ENCODE peak calls at places on chromosomes 16 and 17, in seven cellular contexts. M is aorta; V is activated CD8-positive, alpha-beta memory T cell treated with anti-CD3 and anti-CD28 coated beads for 48 hours; F is caudate nucleus; Y is EH; N is T-cell; X is NCI-H510A treated with DMSO at 0.1 percent for 48 hours. U is an unnamed sample.

GRCh38 chr17:37558299-37558698 is 50.9 kb downstream of the SYNRG start:
- DNase-seq in Y (no peak), F (no peak), M (no peak), V (no peak), X (no peak), N (no peak), U (no peak)

GRCh38 chr16:10940501-10941079 is 1.7 kb downstream of the DEXI start:
- DNase-seq in V (no peak), N (no peak), Y (no peak), X (no peak), M (no peak), F (no peak), U (no peak)

GRCh38 chr16:86789621-86790051 is 211.3 kb downstream of the FOXL1 start:
- DNase-seq in N (no peak), V (no peak), X (no peak), M (no peak), F (no peak), Y (peak), U (no peak)

GRCh38 chr17:36149296-36149820 is 27.1 kb downstream of the TBC1D3B start:
- DNase-seq in Y (peak), N (no peak), X (no peak), M (peak), F (no peak), V (no peak), U (no peak)

GRCh38 chr16:50489187-50489586 is 59.0 kb upstream of the NKD1 start:
- DNase-seq in F (no peak), V (no peak), X (no peak), Y (no peak), M (no peak), N (no peak), U (no peak)

GRCh38 chr17:751269-752001 is 629 bp downstream of the GEMIN4 start:
- DNase-seq in M (no peak), X (peak), F (no peak), V (no peak), Y (peak), N (peak), U (peak)

GRCh38 chr16:70703041-70703834 is 17.4 kb upstream of the MTSS2 start:
- DNase-seq in Y (peak), M (peak), V (no peak), N (no peak), X (peak), F (no peak), U (no peak)

GRCh38 chr17:19753049-19753444 is 4.9 kb upstream of the ALDH3A1 start:
- DNase-seq in N (no peak), F (peak), M (peak), X (peak), Y (peak), V (no peak), U (no peak)

GRCh38 chr17:2232244-2232638 is 71.3 kb downstream of the SMG6 start:
- DNase-seq in Y (peak), V (no peak), M (no peak), F (no peak), X (no peak), N (no peak), U (no peak)

GRCh38 chr17:30351730-30352129 is 17.9 kb upstream of the TMIGD1 start:
- DNase-seq in Y (no peak), M (no peak), N (no peak), F (no peak), V (no peak), X (no peak), U (no peak)

GRCh38 chr17:4463818-4464501 is 30.2 kb downstream of the SPNS3 start:
- DNase-seq in Y (no peak), X (no peak), N (no peak), M (no peak), F (no peak), V (no peak), U (no peak)

GRCh38 chr17:77817953-77818352 is 140.6 kb upstream of the TNRC6C start:
- DNase-seq in Y (peak), V (no peak), N (no peak), X (no peak), M (peak), F (no peak), U (peak)

U was measured in foreskin melanocyte.